ENCODE peak calls at places on chromosomes 5 and 9, in seven cellular contexts. O is SK-N-SH, J is HCT116, A is GM12878, L is H1, G is NT2/D1, U is K562. Z is an unnamed sample.

GRCh38 chr5:40585537-40586267 is 94.0 kb upstream of the PTGER4 start:
- DNase-seq in U (no peak), O (no peak), J (no peak), A (no peak), L (no peak), G (no peak), Z (no peak)

GRCh38 chr9:124511426-124511840 is 4.2 kb upstream of the NR5A1 start:
- DNase-seq in O (peak; percentile 69), U (peak; percentile 51), L (no peak), A (no peak), G (peak; percentile 20), J (no peak), Z (peak; percentile 52)

GRCh38 chr5:172523146-172523745 is 68.9 kb upstream of the SH3PXD2B start:
- DNase-seq in G (no peak), A (no peak), J (no peak), L (no peak), U (no peak), O (no peak), Z (no peak)

GRCh38 chr5:172768573-172769323 is 2.2 kb downstream of the DUSP1 start:
- DNase-seq in L (no peak), O (no peak), U (no peak), J (no peak), G (no peak), A (no peak), Z (no peak)

GRCh38 chr5:136776022-136776927 is 410.9 kb upstream of the TRPC7 start:
- DNase-seq in A (no peak), O (no peak), U (no peak), L (no peak), G (no peak), J (no peak), Z (no peak)

GRCh38 chr9:1890806-1891205 is 124.3 kb upstream of the SMARCA2 start:
- DNase-seq in L (no peak), J (no peak), A (no peak), U (no peak), G (no peak), O (no peak), Z (no peak)

GRCh38 chr5:171978519-171978918 is 27.9 kb downstream of the FBXW11 start:
- DNase-seq in A (peak; percentile 57), G (no peak), O (no peak), L (no peak), J (no peak), U (no peak), Z (no peak)

GRCh38 chr5:133825631-133826289 is 142.7 kb downstream of the C5orf15 start:
- DNase-seq in J (no peak), U (no peak), O (peak; percentile 68), G (no peak), L (no peak), A (peak; percentile 77), Z (no peak)

GRCh38 chr5:72034710-72035109 is 72.6 kb upstream of the MAP1B start:
- DNase-seq in L (no peak), J (no peak), A (no peak), O (no peak), U (no peak), G (no peak), Z (no peak)

GRCh38 chr5:97737608-97738007 is 554.6 kb upstream of the RIOK2 start:
- DNase-seq in A (no peak), G (no peak), U (no peak), O (no peak), L (no peak), J (no peak), Z (no peak)

GRCh38 chr5:67257063-67257462 is 60.5 kb upstream of the CD180 start:
- DNase-seq in U (no peak), J (no peak), A (no peak), G (no peak), L (no peak), O (no peak), Z (no peak)

GRCh38 chr5:139639619-139640431 is 8.3 kb upstream of the CXXC5 start:
- DNase-seq in U (no peak), A (no peak), J (no peak), O (peak; percentile 47), L (no peak), G (no peak), Z (no peak)

GRCh38 chr5:133427121-133427777 is 185.1 kb downstream of the FSTL4 start:
- DNase-seq in A (no peak), O (no peak), U (no peak), L (no peak), G (no peak), J (no peak), Z (no peak)

GRCh38 chr9:92534199-92535159 is 1.3 kb downstream of the ECM2 start:
- DNase-seq in U (no peak), G (no peak), A (peak; percentile 36), L (no peak), O (no peak), J (no peak), Z (no peak)

GRCh38 chr5:131523500-131524185 is 111.4 kb downstream of the RAPGEF6 start:
- DNase-seq in G (no peak), U (no peak), A (no peak), O (peak; percentile 22), J (no peak), L (no peak), Z (no peak)

GRCh38 chr9:76657265-76657664 is 107.0 kb upstream of the PCA3 start:
- DNase-seq in O (no peak), G (no peak), U (no peak), L (no peak), A (no peak), J (no peak), Z (no peak)

GRCh38 chr5:172361566-172362238 is 78.1 kb upstream of the UBTD2 start:
- DNase-seq in U (no peak), J (peak; percentile 48), A (peak; percentile 55), L (no peak), O (no peak), G (no peak), Z (no peak)

DNA sequence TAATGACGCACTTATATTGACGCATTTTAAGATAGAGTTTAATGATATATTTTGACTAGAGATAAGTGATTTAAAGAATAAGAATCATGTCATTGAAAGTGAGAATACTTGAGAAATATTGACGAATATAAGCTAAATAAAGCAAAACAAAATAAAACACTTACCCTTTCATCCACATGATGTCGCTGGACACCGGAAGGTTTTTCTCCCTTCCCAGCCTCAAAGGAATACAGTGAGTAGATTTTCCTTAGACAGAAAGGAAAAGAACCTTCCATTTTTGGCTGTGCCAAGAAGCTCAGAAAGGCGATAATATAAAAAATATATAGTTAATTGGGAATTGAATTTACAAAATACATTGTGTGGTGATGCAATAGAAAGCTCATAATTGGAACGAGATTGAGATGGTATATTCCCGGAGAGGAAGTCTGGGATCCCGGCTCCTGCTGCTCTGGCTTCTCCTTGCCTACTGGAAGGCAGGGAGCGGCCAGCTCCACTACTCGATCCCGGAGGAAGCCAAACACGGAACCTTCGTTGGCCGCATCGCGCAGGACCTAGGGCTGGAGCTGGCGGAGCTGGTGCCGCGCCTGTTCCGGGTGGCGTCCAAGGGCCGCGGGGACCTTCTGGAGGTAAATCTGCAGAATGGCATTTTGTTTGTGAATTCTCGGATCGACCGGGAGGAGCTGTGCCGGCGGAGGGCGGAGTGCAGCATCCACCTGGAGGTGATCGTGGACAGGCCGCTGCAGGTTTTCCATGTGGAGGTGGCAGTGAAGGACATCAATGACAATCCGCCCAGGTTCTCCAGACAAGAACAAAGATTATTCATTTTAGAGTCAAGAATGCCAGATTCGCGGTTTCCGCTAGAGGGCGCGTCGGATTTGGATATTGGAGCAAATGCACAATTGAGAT is at the start of gene PCDHA5:
- DNase-seq in J (no peak), G (no peak), U (no peak), O (no peak), A (no peak), L (no peak), Z (peak; percentile 12)
- TF ChIP-seq YY1 in J (no peak), G (no peak), U (no peak), O (no peak), A (no peak), L (no peak), Z (no peak)

DNA sequence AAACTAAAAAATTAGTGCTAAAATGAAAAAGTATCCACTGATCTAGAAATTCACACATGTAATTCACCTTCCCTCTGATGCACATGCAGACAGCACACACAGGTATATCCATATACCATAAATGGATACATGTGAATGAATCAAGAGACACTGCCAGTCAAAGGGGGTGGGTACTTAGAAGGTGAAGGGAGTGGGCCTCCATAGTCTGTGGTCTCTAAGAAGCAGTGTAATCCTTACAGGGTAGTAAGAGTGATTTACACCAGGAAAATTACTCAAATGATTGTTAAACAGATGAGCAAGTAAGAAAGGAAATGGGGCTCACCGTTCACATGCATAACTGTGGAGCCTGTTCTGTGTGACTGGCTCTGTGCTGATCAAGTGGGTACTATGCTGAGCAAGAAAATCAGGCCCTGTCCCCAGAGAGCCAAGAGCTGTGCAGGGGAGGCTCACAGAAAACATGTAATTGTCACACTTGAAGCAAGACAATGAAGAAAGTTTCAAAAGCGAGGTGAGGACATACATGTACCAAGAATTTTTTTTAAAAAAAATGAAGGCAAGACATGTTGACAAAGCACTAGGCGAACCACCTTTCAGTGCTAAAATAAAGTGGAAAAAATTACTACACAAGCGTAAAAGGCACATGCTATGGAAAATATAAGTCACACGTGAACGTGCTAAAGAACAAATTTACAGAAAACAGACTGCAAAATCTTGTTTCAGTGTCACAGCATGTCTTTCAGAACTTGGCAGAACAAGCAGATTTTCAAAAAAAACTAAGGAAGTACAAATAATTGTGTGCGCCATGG is 2.4 kb downstream of the BTNL8 start:
- DNase-seq in G (no peak), J (no peak), O (no peak), A (no peak), U (no peak), L (no peak), Z (no peak)
- TF ChIP-seq YY1 in G (no peak), J (no peak), O (no peak), A (no peak), U (no peak), L (no peak), Z (no peak)

DNA sequence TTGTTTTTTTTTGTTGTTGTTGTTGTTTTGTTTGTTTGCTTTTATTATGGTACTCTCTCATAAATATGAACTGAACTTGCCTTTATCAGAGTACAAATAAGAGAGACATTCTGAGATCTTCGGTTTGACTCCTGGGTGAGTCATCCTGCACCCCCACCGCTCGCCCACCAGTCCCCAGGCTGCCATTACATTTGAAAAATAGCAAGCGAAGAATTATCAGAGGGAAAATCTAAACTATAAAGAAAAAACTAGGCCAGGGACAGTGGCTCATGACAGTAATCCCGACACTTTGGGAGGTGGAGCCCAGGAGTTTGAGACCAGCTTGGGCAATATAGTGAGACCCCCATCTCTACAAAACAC is 122.1 kb upstream of the MAP3K1 start:
- DNase-seq in J (no peak), G (no peak), L (no peak), U (no peak), O (no peak), A (no peak), Z (no peak)
- TF ChIP-seq YY1 in J (no peak), G (no peak), L (no peak), U (no peak), O (no peak), A (no peak), Z (no peak)

GRCh38 chr9:86491634-86492266 is 137.5 kb upstream of the TUT7 start:
- DNase-seq in U (no peak), L (no peak), J (no peak), O (no peak), A (no peak), G (no peak), Z (no peak)

GRCh38 chr9:86488794-86489193 is 134.6 kb upstream of the TUT7 start:
- DNase-seq in A (no peak), O (no peak), L (no peak), G (no peak), J (no peak), U (no peak), Z (peak; percentile 1)

GRCh38 chr9:86500031-86500430 is 145.8 kb upstream of the TUT7 start:
- DNase-seq in G (no peak), U (no peak), J (no peak), L (no peak), A (no peak), O (no peak), Z (no peak)

GRCh38 chr9:86494644-86495081 is 140.5 kb upstream of the TUT7 start:
- DNase-seq in A (no peak), G (no peak), O (no peak), J (no peak), U (no peak), L (no peak), Z (no peak)
- TF ChIP-seq YY1 in A (no peak), G (no peak), O (no peak), J (no peak), U (no peak), L (no peak), Z (no peak)

Z was measured in HepG2.